ENCODE peak calls at places on chromosomes 4 and X, in ten cellular contexts. B, T, L, K, H, N, V, O, U and Z are unnamed samples.
A peak's percentile ranks its signal among the peaks of the same experiment; 100 is the strongest.

GRCh38 chrX:10126044-10126443 is 30.7 kb upstream of the CLCN4 start:
- DNase-seq in B (no peak), T (no peak), L (no peak), K (no peak), H (no peak), N (no peak), V (peak; percentile 14), O (no peak), U (no peak), Z (no peak)

GRCh38 chrX:54921427-54922021 is 900 bp downstream of the TRO start:
- DNase-seq in B (no peak), T (peak; percentile 49), L (peak; percentile 72), K (peak; percentile 82), H (no peak), N (peak; percentile 64), V (peak; percentile 41), O (peak; percentile 48), U (peak; percentile 65), Z (no peak)

GRCh38 chr4:99062120-99062519 is 26.5 kb downstream of the ADH5 start:
- DNase-seq in B (no peak), T (peak; percentile 40), L (no peak), K (peak; percentile 2), H (no peak), N (no peak), V (no peak), O (peak; percentile 31), U (no peak), Z (no peak)

GRCh38 chrX:124529786-124530185 is 183.4 kb downstream of the SH2D1A start:
- DNase-seq in B (no peak), T (no peak), L (no peak), K (no peak), H (no peak), N (no peak), V (no peak), O (no peak), U (no peak), Z (no peak)

GRCh38 chr4:186587416-186588018 is 32.1 kb upstream of the MTNR1A start:
- DNase-seq in B (peak; percentile 34), T (peak; percentile 51), L (peak; percentile 75), K (peak; percentile 35), H (no peak), N (peak; percentile 63), V (peak; percentile 64), O (peak; percentile 60), U (peak; percentile 49), Z (peak; percentile 25)

GRCh38 chrX:153774576-153775292 is 6.1 kb upstream of the SRPK3 start:
- DNase-seq in B (no peak), T (no peak), L (peak; percentile 39), K (no peak), H (no peak), N (no peak), V (no peak), O (no peak), U (no peak), Z (no peak)

GRCh38 chr4:126718161-126718560 is 914.6 kb upstream of the INTU start:
- DNase-seq in B (no peak), T (peak; percentile 27), L (no peak), K (peak; percentile 45), H (no peak), N (no peak), V (no peak), O (peak; percentile 47), U (peak; percentile 15), Z (no peak)

GRCh38 chrX:46913710-46914109 is 1.5 kb downstream of the JADE3 start:
- DNase-seq in B (no peak), T (peak; percentile 49), L (no peak), K (peak; percentile 40), H (no peak), N (no peak), V (peak; percentile 26), O (peak; percentile 46), U (no peak), Z (no peak)

GRCh38 chr4:172989984-172990711 is 178.5 kb upstream of the GALNT7 start:
- DNase-seq in B (no peak), T (no peak), L (no peak), K (no peak), H (no peak), N (no peak), V (no peak), O (no peak), U (no peak), Z (no peak)

GRCh38 chr4:84956014-84956413 is 10.5 kb downstream of the WDFY3 start:
- DNase-seq in B (no peak), T (no peak), L (no peak), K (no peak), H (no peak), N (no peak), V (no peak), O (no peak), U (no peak), Z (no peak)

GRCh38 chr4:20901851-20902250 is 201.6 kb downstream of the PACRGL start:
- DNase-seq in B (no peak), T (peak; percentile 67), L (no peak), K (peak; percentile 73), H (no peak), N (no peak), V (no peak), O (peak; percentile 17), U (no peak), Z (no peak)

GRCh38 chr4:136637071-136637777 is 895.1 kb downstream of the PCDH18 start:
- DNase-seq in B (no peak), T (peak; percentile 17), L (peak; percentile 44), K (peak; percentile 2), H (no peak), N (no peak), V (peak; percentile 30), O (peak; percentile 10), U (peak; percentile 17), Z (no peak)

GRCh38 chrX:39946822-39947221 is 150.9 kb downstream of the BCOR start:
- DNase-seq in B (no peak), T (peak; percentile 40), L (no peak), K (peak; percentile 93), H (no peak), N (no peak), V (peak; percentile 49), O (peak; percentile 63), U (no peak), Z (no peak)

GRCh38 chr4:113561092-113561491 is 200.4 kb downstream of the CAMK2D start:
- DNase-seq in B (no peak), T (no peak), L (no peak), K (no peak), H (no peak), N (no peak), V (no peak), O (peak; percentile 30), U (no peak), Z (no peak)

GRCh38 chrX:139077303-139078131 is 366.0 kb upstream of the FGF13 start:
- DNase-seq in B (no peak), T (no peak), L (no peak), K (peak; percentile 93), H (no peak), N (no peak), V (no peak), O (peak; percentile 67), U (no peak), Z (no peak)

GRCh38 chrX:53377464-53377863 is 45.0 kb downstream of the SMC1A start:
- DNase-seq in B (no peak), T (no peak), L (no peak), K (no peak), H (no peak), N (no peak), V (no peak), O (no peak), U (no peak), Z (no peak)

GRCh38 chr4:22473268-22473667 is 42.6 kb downstream of the ADGRA3 start:
- DNase-seq in B (no peak), T (peak; percentile 82), L (no peak), K (peak; percentile 50), H (no peak), N (no peak), V (no peak), O (peak; percentile 92), U (no peak), Z (peak; percentile 9)

GRCh38 chr4:22672944-22673343 is 19.8 kb upstream of the GBA3 start:
- DNase-seq in B (no peak), T (no peak), L (no peak), K (no peak), H (no peak), N (no peak), V (no peak), O (no peak), U (no peak), Z (no peak)

GRCh38 chr4:17597517-17597916 is 16.9 kb upstream of the MED28 start:
- DNase-seq in B (no peak), T (no peak), L (no peak), K (no peak), H (no peak), N (no peak), V (peak; percentile 72), O (peak; percentile 21), U (no peak), Z (no peak)

GRCh38 chr4:13524504-13525243 is 19.6 kb downstream of the NKX3-2 start:
- DNase-seq in B (no peak), T (peak; percentile 31), L (no peak), K (no peak), H (no peak), N (no peak), V (no peak), O (peak; percentile 54), U (peak; percentile 10), Z (no peak)

GRCh38 chrX:148771440-148771839 is 271.0 kb downstream of the AFF2 start:
- DNase-seq in B (no peak), T (peak; percentile 2), L (no peak), K (no peak), H (no peak), N (no peak), V (no peak), O (no peak), U (no peak), Z (no peak)

GRCh38 chr4:118286685-118287084 is 66.1 kb downstream of the PRSS12 start:
- DNase-seq in B (no peak), T (no peak), L (no peak), K (no peak), H (no peak), N (no peak), V (no peak), O (no peak), U (no peak), Z (no peak)

GRCh38 chrX:23501974-23502373 is 165.3 kb upstream of the PRDX4 start:
- DNase-seq in B (no peak), T (no peak), L (no peak), K (no peak), H (no peak), N (no peak), V (no peak), O (no peak), U (no peak), Z (no peak)

GRCh38 chr4:123891901-123892300 is 495.3 kb downstream of the SPRY1 start:
- DNase-seq in B (no peak), T (no peak), L (no peak), K (no peak), H (no peak), N (no peak), V (no peak), O (no peak), U (no peak), Z (no peak)

GRCh38 chr4:112276113-112276512 is 9.6 kb downstream of the TIFA start:
- DNase-seq in B (no peak), T (no peak), L (no peak), K (no peak), H (no peak), N (no peak), V (no peak), O (no peak), U (no peak), Z (no peak)

GRCh38 chrX:8726031-8726652 is 5.8 kb downstream of the ANOS1 start:
- DNase-seq in B (no peak), T (no peak), L (no peak), K (peak; percentile 72), H (peak; percentile 80), N (no peak), V (no peak), O (no peak), U (no peak), Z (no peak)

GRCh38 chr4:73021634-73022033 is 47.9 kb downstream of the COX18 start:
- DNase-seq in B (no peak), T (peak; percentile 43), L (no peak), K (peak; percentile 47), H (no peak), N (no peak), V (peak; percentile 84), O (peak; percentile 71), U (peak; percentile 42), Z (no peak)

GRCh38 chr4:7030856-7031255 is 12.3 kb upstream of the TADA2B start:
- DNase-seq in B (no peak), T (no peak), L (peak; percentile 12), K (no peak), H (no peak), N (no peak), V (no peak), O (no peak), U (no peak), Z (no peak)